ENCODE peak calls at places on chromosomes 11 and 22, in four cellular contexts. V is stimulated activated CD8-positive, alpha-beta memory T cell treated with anti-CD3 and anti-CD28 coated beads, Interleukin-4, amount 100 ng/mL, for 1 hour; K is activated CD4-positive, alpha-beta T cell treated with anti-CD3 and anti-CD28 coated beads, Interleukin-2, amount 50 U/mL, for 1 hour; Z is K562. E is an unnamed sample.

GRCh38 chr11:113705871-113706654 is at the start of gene TMPRSS5:
- DNase-seq in V (no peak), Z (no peak), K (no peak), E (no peak)

GRCh38 chr11:128327274-128327673 is 260.1 kb downstream of the ETS1 start:
- DNase-seq in K (no peak), V (no peak), Z (no peak), E (no peak)

GRCh38 chr11:112884012-112884767 is 77.0 kb upstream of the NCAM1 start:
- DNase-seq in K (no peak), V (no peak), Z (no peak), E (no peak)

GRCh38 chr11:59562292-59562691 is 51.0 kb downstream of the OR4D9 start:
- DNase-seq in K (no peak), Z (no peak), V (no peak), E (no peak)

GRCh38 chr11:36744375-36745168 is 146.5 kb upstream of the RAG2 start:
- DNase-seq in K (peak; percentile 49), V (no peak), Z (peak; percentile 75), E (peak; percentile 19)

GRCh38 chr11:49208006-49208721 is at the start of gene FOLH1:
- DNase-seq in K (no peak), V (no peak), Z (no peak), E (no peak)

GRCh38 chr11:33471541-33471940 is 214.4 kb downstream of the HIPK3 start:
- DNase-seq in K (no peak), Z (no peak), V (no peak), E (no peak)

GRCh38 chr22:35590634-35591295 is 26.4 kb downstream of the MB start:
- DNase-seq in V (no peak), K (no peak), Z (no peak), E (no peak)

GRCh38 chr11:9125185-9125886 is 33.9 kb upstream of the SCUBE2 start:
- DNase-seq in Z (no peak), V (no peak), K (no peak), E (no peak)

GRCh38 chr11:78313181-78313788 is 104.3 kb downstream of the GAB2 start:
- DNase-seq in K (no peak), Z (no peak), V (no peak), E (no peak)

GRCh38 chr11:122344281-122344680 is 228.3 kb upstream of the BLID start:
- DNase-seq in Z (no peak), K (no peak), V (no peak), E (no peak)

GRCh38 chr11:30488304-30488998 is 97.7 kb downstream of the MPPED2 start:
- DNase-seq in Z (no peak), V (no peak), K (no peak), E (no peak)

GRCh38 chr22:50118129-50118528 is 28.3 kb downstream of the MOV10L1 start:
- DNase-seq in K (no peak), V (no peak), Z (no peak), E (no peak)

GRCh38 chr11:25057861-25058260 is 561.0 kb downstream of the LUZP2 start:
- DNase-seq in Z (no peak), K (no peak), V (no peak), E (no peak)

GRCh38 chr11:1521382-1522080 is 35.0 kb upstream of the MOB2 start:
- DNase-seq in K (no peak), Z (no peak), V (no peak), E (no peak)

GRCh38 chr22:37566329-37566837 is 6.1 kb downstream of the CDC42EP1 start:
- DNase-seq in V (no peak), Z (no peak), K (peak; percentile 23), E (peak; percentile 40)

GRCh38 chr11:47466701-47467250 is 17.8 kb upstream of the RAPSN start:
- DNase-seq in Z (no peak), V (no peak), K (no peak), E (no peak)

GRCh38 chr11:64320556-64320955 is 2.6 kb downstream of the PRDX5 start:
- DNase-seq in Z (no peak), V (no peak), K (no peak), E (no peak)

GRCh38 chr11:122853261-122853660 is 15.0 kb downstream of the CRTAM start:
- DNase-seq in Z (no peak), V (no peak), K (no peak), E (no peak)

GRCh38 chr11:111939836-111940604 is 2.9 kb downstream of the DIXDC1 start:
- DNase-seq in K (no peak), V (no peak), Z (no peak), E (no peak)

GRCh38 chr11:113730887-113731726 is 25.0 kb upstream of the TMPRSS5 start:
- DNase-seq in K (no peak), V (no peak), Z (peak; percentile 80), E (no peak)

GRCh38 chr11:617248-617911 is 1.6 kb upstream of the IRF7 start:
- DNase-seq in K (no peak), Z (no peak), V (no peak), E (no peak)

GRCh38 chr22:37657590-37658132 is 862 bp upstream of the PDXP start:
- DNase-seq in V (no peak), K (no peak), Z (peak; percentile 74), E (no peak)

GRCh38 chr11:44138980-44139379 is 43.5 kb downstream of the EXT2 start:
- DNase-seq in V (no peak), K (no peak), Z (no peak), E (no peak)

GRCh38 chr11:9231848-9232177 is 33.3 kb downstream of the DENND5A start:
- DNase-seq in Z (no peak), K (no peak), V (no peak), E (peak; percentile 18)

GRCh38 chr11:122706261-122706660 is 50.7 kb downstream of the UBASH3B start:
- DNase-seq in Z (no peak), K (no peak), V (no peak), E (no peak)

GRCh38 chr22:38694945-38695344 is 5.8 kb downstream of the JOSD1 start:
- DNase-seq in Z (no peak), V (no peak), K (no peak), E (no peak)

GRCh38 chr22:27487600-27488450 is 313.7 kb downstream of the MN1 start:
- DNase-seq in V (no peak), K (no peak), Z (no peak), E (no peak)

GRCh38 chr11:10181811-10182210 is 112.2 kb downstream of the SBF2 start:
- DNase-seq in K (no peak), V (no peak), Z (no peak), E (no peak)

GRCh38 chr22:22154068-22154467 is 90.5 kb upstream of the VPREB1 start:
- DNase-seq in V (no peak), Z (no peak), K (no peak), E (no peak)

GRCh38 chr11:59263225-59263894 is 50.6 kb upstream of the MPEG1 start:
- DNase-seq in V (no peak), Z (no peak), K (peak; percentile 14), E (peak; percentile 27)

GRCh38 chr11:96755209-96755608 is 365.4 kb downstream of the JRKL start:
- DNase-seq in K (no peak), V (no peak), Z (no peak), E (no peak)

GRCh38 chr11:102286292-102286691 is 31.0 kb upstream of the BIRC3 start:
- DNase-seq in V (no peak), K (no peak), Z (no peak), E (no peak)

GRCh38 chr11:119100246-119100959 is 1.2 kb downstream of the DPAGT1 start:
- DNase-seq in K (no peak), Z (peak; percentile 64), V (no peak), E (no peak)